ENCODE peak calls at places on chromosomes 2 and 18, in ten cellular contexts. One of them, this sample, is unnamed.

GRCh38 chr18:27400001-27400400 is 214.9 kb upstream of the CHST9 start:
- DNase-seq in stimulated activated naive CD4-positive, alpha-beta T cell treated with Interleukin-2 at 50 U/mL for 16 hours: no peak
- DNase-seq in GOT3: no peak
- DNase-seq in AG10803: no peak
- DNase-seq in NCI-H2171: no peak
- DNase-seq in HTR-8/SVneo: no peak
- DNase-seq in skeletal muscle cell: no peak
- DNase-seq in B cell: no peak
- DNase-seq in PC-3: peak
- DNase-seq in activated T-cell treated with anti-CD3 and anti-CD28 coated beads, Interleukin-2, amount 50 U/mL, for 24 hours: no peak
- DNase-seq in this sample: no peak

GRCh38 chr18:52326001-52326400 is 14.0 kb upstream of the DCC start:
- DNase-seq in stimulated activated naive CD4-positive, alpha-beta T cell treated with Interleukin-2 at 50 U/mL for 16 hours: no peak
- DNase-seq in GOT3: no peak
- DNase-seq in AG10803: no peak
- DNase-seq in NCI-H2171: no peak
- DNase-seq in HTR-8/SVneo: no peak
- DNase-seq in skeletal muscle cell: peak
- DNase-seq in B cell: no peak
- DNase-seq in PC-3: peak
- DNase-seq in activated T-cell treated with anti-CD3 and anti-CD28 coated beads, Interleukin-2, amount 50 U/mL, for 24 hours: no peak
- DNase-seq in this sample: no peak

GRCh38 chr18:58572181-58572580 is 56.7 kb downstream of the ALPK2 start:
- DNase-seq in stimulated activated naive CD4-positive, alpha-beta T cell treated with Interleukin-2 at 50 U/mL for 16 hours: no peak
- DNase-seq in GOT3: peak
- DNase-seq in AG10803: peak
- DNase-seq in NCI-H2171: no peak
- DNase-seq in HTR-8/SVneo: no peak
- DNase-seq in skeletal muscle cell: peak
- DNase-seq in B cell: no peak
- DNase-seq in PC-3: peak
- DNase-seq in activated T-cell treated with anti-CD3 and anti-CD28 coated beads, Interleukin-2, amount 50 U/mL, for 24 hours: no peak
- DNase-seq in this sample: no peak

GRCh38 chr2:239548491-239548890 is 147.7 kb upstream of the HDAC4 start:
- DNase-seq in stimulated activated naive CD4-positive, alpha-beta T cell treated with Interleukin-2 at 50 U/mL for 16 hours: peak
- DNase-seq in GOT3: no peak
- DNase-seq in AG10803: no peak
- DNase-seq in NCI-H2171: no peak
- DNase-seq in HTR-8/SVneo: no peak
- DNase-seq in skeletal muscle cell: no peak
- DNase-seq in B cell: no peak
- DNase-seq in PC-3: peak
- DNase-seq in activated T-cell treated with anti-CD3 and anti-CD28 coated beads, Interleukin-2, amount 50 U/mL, for 24 hours: peak
- DNase-seq in this sample: no peak

GRCh38 chr2:46776687-46777327 is 138.8 kb downstream of the MCFD2 start:
- DNase-seq in stimulated activated naive CD4-positive, alpha-beta T cell treated with Interleukin-2 at 50 U/mL for 16 hours: peak
- DNase-seq in GOT3: no peak
- DNase-seq in AG10803: peak
- DNase-seq in NCI-H2171: no peak
- DNase-seq in HTR-8/SVneo: peak
- DNase-seq in skeletal muscle cell: no peak
- DNase-seq in B cell: peak
- DNase-seq in PC-3: peak
- DNase-seq in activated T-cell treated with anti-CD3 and anti-CD28 coated beads, Interleukin-2, amount 50 U/mL, for 24 hours: peak
- DNase-seq in this sample: peak

GRCh38 chr2:42901076-42901645 is 108.8 kb upstream of the HAAO start:
- DNase-seq in stimulated activated naive CD4-positive, alpha-beta T cell treated with Interleukin-2 at 50 U/mL for 16 hours: no peak
- DNase-seq in GOT3: no peak
- DNase-seq in AG10803: peak
- DNase-seq in NCI-H2171: no peak
- DNase-seq in HTR-8/SVneo: no peak
- DNase-seq in skeletal muscle cell: no peak
- DNase-seq in B cell: no peak
- DNase-seq in PC-3: no peak
- DNase-seq in activated T-cell treated with anti-CD3 and anti-CD28 coated beads, Interleukin-2, amount 50 U/mL, for 24 hours: no peak
- DNase-seq in this sample: no peak

GRCh38 chr2:44772670-44773378 is 168.7 kb upstream of the SIX3 start:
- DNase-seq in stimulated activated naive CD4-positive, alpha-beta T cell treated with Interleukin-2 at 50 U/mL for 16 hours: no peak
- DNase-seq in GOT3: no peak
- DNase-seq in AG10803: no peak
- DNase-seq in NCI-H2171: no peak
- DNase-seq in HTR-8/SVneo: no peak
- DNase-seq in skeletal muscle cell: no peak
- DNase-seq in B cell: no peak
- DNase-seq in PC-3: no peak
- DNase-seq in activated T-cell treated with anti-CD3 and anti-CD28 coated beads, Interleukin-2, amount 50 U/mL, for 24 hours: no peak
- DNase-seq in this sample: no peak

GRCh38 chr2:205370726-205371125 is 311.6 kb upstream of the NRP2 start:
- DNase-seq in stimulated activated naive CD4-positive, alpha-beta T cell treated with Interleukin-2 at 50 U/mL for 16 hours: no peak
- DNase-seq in GOT3: no peak
- DNase-seq in AG10803: no peak
- DNase-seq in NCI-H2171: no peak
- DNase-seq in HTR-8/SVneo: no peak
- DNase-seq in skeletal muscle cell: no peak
- DNase-seq in B cell: no peak
- DNase-seq in PC-3: no peak
- DNase-seq in activated T-cell treated with anti-CD3 and anti-CD28 coated beads, Interleukin-2, amount 50 U/mL, for 24 hours: no peak
- DNase-seq in this sample: no peak

GRCh38 chr18:8416212-8417019 is 192.8 kb upstream of the RAB12 start:
- DNase-seq in stimulated activated naive CD4-positive, alpha-beta T cell treated with Interleukin-2 at 50 U/mL for 16 hours: no peak
- DNase-seq in GOT3: no peak
- DNase-seq in AG10803: no peak
- DNase-seq in NCI-H2171: no peak
- DNase-seq in HTR-8/SVneo: no peak
- DNase-seq in skeletal muscle cell: no peak
- DNase-seq in B cell: no peak
- DNase-seq in PC-3: peak
- DNase-seq in activated T-cell treated with anti-CD3 and anti-CD28 coated beads, Interleukin-2, amount 50 U/mL, for 24 hours: no peak
- DNase-seq in this sample: no peak

GRCh38 chr18:35861367-35862114 is 110.9 kb upstream of the RMP24 start:
- DNase-seq in stimulated activated naive CD4-positive, alpha-beta T cell treated with Interleukin-2 at 50 U/mL for 16 hours: no peak
- DNase-seq in GOT3: no peak
- DNase-seq in AG10803: no peak
- DNase-seq in NCI-H2171: no peak
- DNase-seq in HTR-8/SVneo: no peak
- DNase-seq in skeletal muscle cell: no peak
- DNase-seq in B cell: no peak
- DNase-seq in PC-3: no peak
- DNase-seq in activated T-cell treated with anti-CD3 and anti-CD28 coated beads, Interleukin-2, amount 50 U/mL, for 24 hours: no peak
- DNase-seq in this sample: no peak

GRCh38 chr2:240952496-240953246 is 45.7 kb upstream of the SNED1 start:
- DNase-seq in stimulated activated naive CD4-positive, alpha-beta T cell treated with Interleukin-2 at 50 U/mL for 16 hours: no peak
- DNase-seq in GOT3: no peak
- DNase-seq in AG10803: no peak
- DNase-seq in NCI-H2171: no peak
- DNase-seq in HTR-8/SVneo: no peak
- DNase-seq in skeletal muscle cell: no peak
- DNase-seq in B cell: peak
- DNase-seq in PC-3: no peak
- DNase-seq in activated T-cell treated with anti-CD3 and anti-CD28 coated beads, Interleukin-2, amount 50 U/mL, for 24 hours: no peak
- DNase-seq in this sample: no peak

GRCh38 chr2:150847578-150847977 is 360.1 kb upstream of the RND3 start:
- DNase-seq in stimulated activated naive CD4-positive, alpha-beta T cell treated with Interleukin-2 at 50 U/mL for 16 hours: no peak
- DNase-seq in GOT3: no peak
- DNase-seq in AG10803: no peak
- DNase-seq in NCI-H2171: no peak
- DNase-seq in HTR-8/SVneo: no peak
- DNase-seq in skeletal muscle cell: no peak
- DNase-seq in B cell: no peak
- DNase-seq in PC-3: no peak
- DNase-seq in activated T-cell treated with anti-CD3 and anti-CD28 coated beads, Interleukin-2, amount 50 U/mL, for 24 hours: no peak
- DNase-seq in this sample: no peak

GRCh38 chr2:188475945-188476344 is 184.3 kb downstream of the GULP1 start:
- DNase-seq in stimulated activated naive CD4-positive, alpha-beta T cell treated with Interleukin-2 at 50 U/mL for 16 hours: no peak
- DNase-seq in GOT3: no peak
- DNase-seq in AG10803: peak
- DNase-seq in NCI-H2171: no peak
- DNase-seq in HTR-8/SVneo: peak
- DNase-seq in skeletal muscle cell: peak
- DNase-seq in B cell: no peak
- DNase-seq in PC-3: peak
- DNase-seq in activated T-cell treated with anti-CD3 and anti-CD28 coated beads, Interleukin-2, amount 50 U/mL, for 24 hours: no peak
- DNase-seq in this sample: no peak

GRCh38 chr2:53632714-53633113 is 134.9 kb upstream of the CHAC2 start:
- DNase-seq in stimulated activated naive CD4-positive, alpha-beta T cell treated with Interleukin-2 at 50 U/mL for 16 hours: no peak
- DNase-seq in GOT3: no peak
- DNase-seq in AG10803: peak
- DNase-seq in NCI-H2171: no peak
- DNase-seq in HTR-8/SVneo: no peak
- DNase-seq in skeletal muscle cell: peak
- DNase-seq in B cell: no peak
- DNase-seq in PC-3: peak
- DNase-seq in activated T-cell treated with anti-CD3 and anti-CD28 coated beads, Interleukin-2, amount 50 U/mL, for 24 hours: no peak
- DNase-seq in this sample: no peak

GRCh38 chr2:42348113-42348805 is 12.8 kb downstream of the COX7A2L start:
- DNase-seq in stimulated activated naive CD4-positive, alpha-beta T cell treated with Interleukin-2 at 50 U/mL for 16 hours: no peak
- DNase-seq in GOT3: no peak
- DNase-seq in AG10803: no peak
- DNase-seq in NCI-H2171: no peak
- DNase-seq in HTR-8/SVneo: no peak
- DNase-seq in skeletal muscle cell: no peak
- DNase-seq in B cell: no peak
- DNase-seq in PC-3: no peak
- DNase-seq in activated T-cell treated with anti-CD3 and anti-CD28 coated beads, Interleukin-2, amount 50 U/mL, for 24 hours: no peak
- DNase-seq in this sample: no peak

GRCh38 chr2:149562304-149562703 is 25.3 kb downstream of the MMADHC start:
- DNase-seq in stimulated activated naive CD4-positive, alpha-beta T cell treated with Interleukin-2 at 50 U/mL for 16 hours: no peak
- DNase-seq in GOT3: no peak
- DNase-seq in AG10803: peak
- DNase-seq in NCI-H2171: no peak
- DNase-seq in HTR-8/SVneo: no peak
- DNase-seq in skeletal muscle cell: no peak
- DNase-seq in B cell: no peak
- DNase-seq in PC-3: peak
- DNase-seq in activated T-cell treated with anti-CD3 and anti-CD28 coated beads, Interleukin-2, amount 50 U/mL, for 24 hours: no peak
- DNase-seq in this sample: no peak

GRCh38 chr2:226873051-226873620 is 37.3 kb downstream of the RHBDD1 start:
- DNase-seq in stimulated activated naive CD4-positive, alpha-beta T cell treated with Interleukin-2 at 50 U/mL for 16 hours: no peak
- DNase-seq in GOT3: no peak
- DNase-seq in AG10803: no peak
- DNase-seq in NCI-H2171: no peak
- DNase-seq in HTR-8/SVneo: no peak
- DNase-seq in skeletal muscle cell: no peak
- DNase-seq in B cell: no peak
- DNase-seq in PC-3: peak
- DNase-seq in activated T-cell treated with anti-CD3 and anti-CD28 coated beads, Interleukin-2, amount 50 U/mL, for 24 hours: peak
- DNase-seq in this sample: no peak

GRCh38 chr2:113173563-113174368 is at the start of gene PSD4:
- DNase-seq in stimulated activated naive CD4-positive, alpha-beta T cell treated with Interleukin-2 at 50 U/mL for 16 hours: peak
- DNase-seq in GOT3: no peak
- DNase-seq in AG10803: no peak
- DNase-seq in NCI-H2171: no peak
- DNase-seq in HTR-8/SVneo: no peak
- DNase-seq in skeletal muscle cell: no peak
- DNase-seq in B cell: peak
- DNase-seq in PC-3: no peak
- DNase-seq in activated T-cell treated with anti-CD3 and anti-CD28 coated beads, Interleukin-2, amount 50 U/mL, for 24 hours: peak
- DNase-seq in this sample: peak

GRCh38 chr2:240702640-240703011 is 11.0 kb downstream of the AQP12A start:
- DNase-seq in stimulated activated naive CD4-positive, alpha-beta T cell treated with Interleukin-2 at 50 U/mL for 16 hours: no peak
- DNase-seq in GOT3: no peak
- DNase-seq in AG10803: no peak
- DNase-seq in NCI-H2171: no peak
- DNase-seq in HTR-8/SVneo: no peak
- DNase-seq in skeletal muscle cell: no peak
- DNase-seq in B cell: peak
- DNase-seq in PC-3: no peak
- DNase-seq in activated T-cell treated with anti-CD3 and anti-CD28 coated beads, Interleukin-2, amount 50 U/mL, for 24 hours: no peak
- DNase-seq in this sample: no peak

GRCh38 chr2:85001595-85001994 is 30.6 kb downstream of the KCMF1 start:
- DNase-seq in stimulated activated naive CD4-positive, alpha-beta T cell treated with Interleukin-2 at 50 U/mL for 16 hours: no peak
- DNase-seq in GOT3: no peak
- DNase-seq in AG10803: no peak
- DNase-seq in NCI-H2171: no peak
- DNase-seq in HTR-8/SVneo: no peak
- DNase-seq in skeletal muscle cell: no peak
- DNase-seq in B cell: no peak
- DNase-seq in PC-3: peak
- DNase-seq in activated T-cell treated with anti-CD3 and anti-CD28 coated beads, Interleukin-2, amount 50 U/mL, for 24 hours: no peak
- DNase-seq in this sample: no peak

GRCh38 chr2:44075536-44075935 is 79.7 kb upstream of the LRPPRC start:
- DNase-seq in stimulated activated naive CD4-positive, alpha-beta T cell treated with Interleukin-2 at 50 U/mL for 16 hours: no peak
- DNase-seq in GOT3: no peak
- DNase-seq in AG10803: peak
- DNase-seq in NCI-H2171: peak
- DNase-seq in HTR-8/SVneo: no peak
- DNase-seq in skeletal muscle cell: peak
- DNase-seq in B cell: no peak
- DNase-seq in PC-3: no peak
- DNase-seq in activated T-cell treated with anti-CD3 and anti-CD28 coated beads, Interleukin-2, amount 50 U/mL, for 24 hours: no peak
- DNase-seq in this sample: no peak

GRCh38 chr2:240231838-240232244 is 91.4 kb upstream of the OTOS start:
- DNase-seq in stimulated activated naive CD4-positive, alpha-beta T cell treated with Interleukin-2 at 50 U/mL for 16 hours: no peak
- DNase-seq in GOT3: no peak
- DNase-seq in AG10803: no peak
- DNase-seq in NCI-H2171: no peak
- DNase-seq in HTR-8/SVneo: no peak
- DNase-seq in skeletal muscle cell: no peak
- DNase-seq in B cell: no peak
- DNase-seq in PC-3: no peak
- DNase-seq in activated T-cell treated with anti-CD3 and anti-CD28 coated beads, Interleukin-2, amount 50 U/mL, for 24 hours: peak
- DNase-seq in this sample: no peak

GRCh38 chr2:45649457-45649854 is 2.0 kb upstream of the PRKCE start:
- DNase-seq in stimulated activated naive CD4-positive, alpha-beta T cell treated with Interleukin-2 at 50 U/mL for 16 hours: no peak
- DNase-seq in GOT3: no peak
- DNase-seq in AG10803: peak
- DNase-seq in NCI-H2171: no peak
- DNase-seq in HTR-8/SVneo: no peak
- DNase-seq in skeletal muscle cell: no peak
- DNase-seq in B cell: no peak
- DNase-seq in PC-3: peak
- DNase-seq in activated T-cell treated with anti-CD3 and anti-CD28 coated beads, Interleukin-2, amount 50 U/mL, for 24 hours: no peak
- DNase-seq in this sample: peak

GRCh38 chr2:43273477-43273876 is 47.1 kb upstream of the ZFP36L2 start:
- DNase-seq in stimulated activated naive CD4-positive, alpha-beta T cell treated with Interleukin-2 at 50 U/mL for 16 hours: no peak
- DNase-seq in GOT3: peak
- DNase-seq in AG10803: no peak
- DNase-seq in NCI-H2171: no peak
- DNase-seq in HTR-8/SVneo: no peak
- DNase-seq in skeletal muscle cell: no peak
- DNase-seq in B cell: no peak
- DNase-seq in PC-3: no peak
- DNase-seq in activated T-cell treated with anti-CD3 and anti-CD28 coated beads, Interleukin-2, amount 50 U/mL, for 24 hours: peak
- DNase-seq in this sample: no peak

GRCh38 chr2:170740660-170741059 is 25.5 kb downstream of the SP5 start:
- DNase-seq in stimulated activated naive CD4-positive, alpha-beta T cell treated with Interleukin-2 at 50 U/mL for 16 hours: no peak
- DNase-seq in GOT3: no peak
- DNase-seq in AG10803: no peak
- DNase-seq in NCI-H2171: no peak
- DNase-seq in HTR-8/SVneo: no peak
- DNase-seq in skeletal muscle cell: no peak
- DNase-seq in B cell: no peak
- DNase-seq in PC-3: no peak
- DNase-seq in activated T-cell treated with anti-CD3 and anti-CD28 coated beads, Interleukin-2, amount 50 U/mL, for 24 hours: no peak
- DNase-seq in this sample: no peak

GRCh38 chr18:53971331-53971730 is 253.1 kb downstream of the MBD2 start:
- DNase-seq in stimulated activated naive CD4-positive, alpha-beta T cell treated with Interleukin-2 at 50 U/mL for 16 hours: no peak
- DNase-seq in GOT3: no peak
- DNase-seq in AG10803: no peak
- DNase-seq in NCI-H2171: no peak
- DNase-seq in HTR-8/SVneo: no peak
- DNase-seq in skeletal muscle cell: no peak
- DNase-seq in B cell: no peak
- DNase-seq in PC-3: peak
- DNase-seq in activated T-cell treated with anti-CD3 and anti-CD28 coated beads, Interleukin-2, amount 50 U/mL, for 24 hours: no peak
- DNase-seq in this sample: no peak

GRCh38 chr2:119808516-119809147 is 48.9 kb downstream of the PTPN4 start:
- DNase-seq in stimulated activated naive CD4-positive, alpha-beta T cell treated with Interleukin-2 at 50 U/mL for 16 hours: no peak
- DNase-seq in GOT3: no peak
- DNase-seq in AG10803: no peak
- DNase-seq in NCI-H2171: no peak
- DNase-seq in HTR-8/SVneo: no peak
- DNase-seq in skeletal muscle cell: no peak
- DNase-seq in B cell: no peak
- DNase-seq in PC-3: peak
- DNase-seq in activated T-cell treated with anti-CD3 and anti-CD28 coated beads, Interleukin-2, amount 50 U/mL, for 24 hours: no peak
- DNase-seq in this sample: no peak

GRCh38 chr2:67579207-67579606 is 182.1 kb downstream of the ETAA1 start:
- DNase-seq in stimulated activated naive CD4-positive, alpha-beta T cell treated with Interleukin-2 at 50 U/mL for 16 hours: no peak
- DNase-seq in GOT3: no peak
- DNase-seq in AG10803: no peak
- DNase-seq in NCI-H2171: no peak
- DNase-seq in HTR-8/SVneo: no peak
- DNase-seq in skeletal muscle cell: no peak
- DNase-seq in B cell: no peak
- DNase-seq in PC-3: no peak
- DNase-seq in activated T-cell treated with anti-CD3 and anti-CD28 coated beads, Interleukin-2, amount 50 U/mL, for 24 hours: no peak
- DNase-seq in this sample: no peak